ENCODE peak calls at places on chromosome 10, in seven cellular contexts. Y is GM23338, S is breast epithelium, U is RWPE2, F is cardiac muscle cell, N is fibroblast of pulmonary artery, D is endodermal cell. P is an unnamed sample.
A peak's percentile ranks its signal among the peaks of the same experiment; 100 is the strongest.

GRCh38 chr10:32882076-32882475 is 76.0 kb downstream of the ITGB1 start:
- DNase-seq in Y (peak; percentile 36), S (no peak), U (no peak), F (no peak), N (no peak), D (no peak), P (no peak)

GRCh38 chr10:30970760-30971460 is 60.8 kb downstream of the ZNF438 start:
- DNase-seq in Y (no peak), S (no peak), U (no peak), F (no peak), N (peak; percentile 48), D (no peak), P (no peak)

GRCh38 chr10:57338823-57339558 is 928.7 kb downstream of the IPMK start:
- DNase-seq in Y (peak; percentile 84), S (no peak), U (no peak), F (peak; percentile 48), N (peak; percentile 64), D (no peak), P (no peak)

GRCh38 chr10:87659571-87660483 is at the start of gene PAPSS2:
- DNase-seq in Y (peak; percentile 79), S (peak; percentile 59), U (peak; percentile 58), F (peak; percentile 65), N (peak; percentile 83), D (peak; percentile 86), P (peak; percentile 92)

GRCh38 chr10:35567951-35568350 is 37.2 kb upstream of the GJD4 start:
- DNase-seq in Y (no peak), S (no peak), U (no peak), F (no peak), N (no peak), D (no peak), P (no peak)

GRCh38 chr10:11864727-11865126 is 41.6 kb downstream of the PROSER2 start:
- DNase-seq in Y (no peak), S (no peak), U (no peak), F (no peak), N (no peak), D (no peak), P (peak; percentile 19)

GRCh38 chr10:7409045-7409731 is 1.6 kb downstream of the SFMBT2 start:
- DNase-seq in Y (peak; percentile 17), S (no peak), U (no peak), F (peak; percentile 25), N (peak; percentile 14), D (peak; percentile 79), P (no peak)

GRCh38 chr10:125006921-125007391 is 65.0 kb downstream of the ZRANB1 start:
- DNase-seq in Y (no peak), S (peak; percentile 19), U (peak; percentile 33), F (no peak), N (peak; percentile 29), D (no peak), P (peak; percentile 77)

GRCh38 chr10:34578468-34578867 is 236.6 kb downstream of the PARD3 start:
- DNase-seq in Y (no peak), S (no peak), U (no peak), F (no peak), N (no peak), D (no peak), P (no peak)

GRCh38 chr10:15738237-15738928 is 18.7 kb upstream of the ITGA8 start:
- DNase-seq in Y (no peak), S (no peak), U (no peak), F (no peak), N (peak; percentile 76), D (no peak), P (no peak)

GRCh38 chr10:106557951-106558733 is 606.4 kb downstream of the SORCS1 start:
- DNase-seq in Y (no peak), S (no peak), U (no peak), F (no peak), N (peak; percentile 54), D (no peak), P (no peak)

GRCh38 chr10:73910401-73910763 is 550 bp upstream of the PLAU start:
- DNase-seq in Y (no peak), S (no peak), U (no peak), F (peak; percentile 47), N (no peak), D (no peak), P (no peak)

GRCh38 chr10:111087331-111087756 is 10.5 kb downstream of the ADRA2A start:
- DNase-seq in Y (no peak), S (no peak), U (peak; percentile 9), F (no peak), N (no peak), D (no peak), P (no peak)

GRCh38 chr10:79166312-79166721 is 97.6 kb downstream of the ZMIZ1 start:
- DNase-seq in Y (no peak), S (no peak), U (no peak), F (no peak), N (no peak), D (no peak), P (no peak)

GRCh38 chr10:51297438-51297837 is 223.2 kb downstream of the PRKG1 start:
- DNase-seq in Y (no peak), S (no peak), U (no peak), F (no peak), N (peak; percentile 42), D (no peak), P (no peak)

GRCh38 chr10:19683965-19684364 is 132.3 kb upstream of the PLXDC2 start:
- DNase-seq in Y (peak; percentile 34), S (no peak), U (no peak), F (no peak), N (peak; percentile 11), D (no peak), P (no peak)
- TF ChIP-seq CTCF in Y (peak; percentile 57), S (no peak), U (no peak), F (peak; percentile 29), N (peak; percentile 12), D (peak; percentile 37), P (peak; percentile 53)

GRCh38 chr10:26483554-26483953 is 45.4 kb downstream of the APBB1IP start:
- DNase-seq in Y (no peak), S (no peak), U (no peak), F (no peak), N (no peak), D (no peak), P (no peak)

GRCh38 chr10:26479766-26480492 is 41.8 kb downstream of the APBB1IP start:
- DNase-seq in Y (no peak), S (no peak), U (no peak), F (no peak), N (no peak), D (no peak), P (no peak)

GRCh38 chr10:26478061-26478460 is 39.9 kb downstream of the APBB1IP start:
- DNase-seq in Y (no peak), S (no peak), U (no peak), F (no peak), N (no peak), D (no peak), P (no peak)

GRCh38 chr10:26481914-26482550 is 43.9 kb downstream of the APBB1IP start:
- DNase-seq in Y (no peak), S (no peak), U (no peak), F (no peak), N (no peak), D (no peak), P (no peak)

GRCh38 chr10:26480909-26481703 is 43.0 kb downstream of the APBB1IP start:
- DNase-seq in Y (no peak), S (no peak), U (no peak), F (no peak), N (no peak), D (no peak), P (no peak)
- TF ChIP-seq CTCF in Y (peak; percentile 28), S (no peak), U (no peak), F (no peak), N (no peak), D (peak; percentile 46), P (no peak)

GRCh38 chr10:52570490-52570889 is 202.1 kb downstream of the MBL2 start:
- DNase-seq in Y (no peak), S (no peak), U (no peak), F (no peak), N (no peak), D (no peak), P (no peak)

GRCh38 chr10:52568309-52568708 is 204.3 kb downstream of the MBL2 start:
- DNase-seq in Y (no peak), S (no peak), U (no peak), F (no peak), N (no peak), D (no peak), P (no peak)

GRCh38 chr10:52563361-52563760 is 209.2 kb downstream of the MBL2 start:
- DNase-seq in Y (no peak), S (no peak), U (no peak), F (no peak), N (peak; percentile 21), D (no peak), P (no peak)

GRCh38 chr10:52567247-52567580 is 205.4 kb downstream of the MBL2 start:
- DNase-seq in Y (no peak), S (no peak), U (no peak), F (no peak), N (no peak), D (no peak), P (no peak)

DNA sequence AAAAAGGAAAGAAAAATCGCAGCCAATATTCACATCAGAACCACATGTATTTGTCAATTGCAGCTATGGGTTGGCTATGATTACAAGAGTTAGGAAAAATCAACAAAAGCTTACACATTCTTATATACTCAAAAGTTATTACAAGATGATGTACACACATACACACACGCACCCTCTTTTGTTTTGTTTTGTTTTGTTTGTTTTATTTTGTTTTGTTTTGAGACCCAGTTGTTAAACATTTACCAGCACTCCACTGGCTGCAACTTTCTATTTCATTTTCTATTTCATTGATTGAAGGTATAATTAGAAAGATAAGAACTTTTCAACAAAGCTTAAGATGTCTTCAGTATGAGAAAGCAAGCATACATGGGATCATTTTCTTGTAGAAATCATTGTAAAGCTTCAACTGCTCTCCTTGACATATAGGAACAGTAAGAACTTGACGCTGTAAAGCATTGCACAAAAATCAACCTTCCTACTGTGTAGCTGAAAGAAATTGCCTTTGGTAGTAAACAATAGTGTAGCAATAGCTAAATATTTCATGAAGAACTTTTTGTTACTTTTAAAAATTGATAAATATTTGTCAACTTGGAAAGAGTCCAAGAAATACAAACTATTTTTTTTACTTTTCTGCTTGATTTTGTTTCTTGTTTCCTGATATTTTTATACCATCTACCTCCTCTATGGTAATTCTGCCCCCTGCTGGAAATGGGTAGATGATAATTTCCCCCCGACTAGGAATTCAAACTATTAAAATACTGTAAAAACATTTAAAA is 205.9 kb downstream of the MBL2 start:
- DNase-seq in Y (peak; percentile 73), S (no peak), U (no peak), F (peak; percentile 27), N (peak; percentile 81), D (no peak), P (no peak)
- TF ChIP-seq CTCF in Y (peak; percentile 53), S (no peak), U (peak; percentile 90), F (peak; percentile 66), N (peak; percentile 69), D (peak; percentile 89), P (peak; percentile 93)

DNA sequence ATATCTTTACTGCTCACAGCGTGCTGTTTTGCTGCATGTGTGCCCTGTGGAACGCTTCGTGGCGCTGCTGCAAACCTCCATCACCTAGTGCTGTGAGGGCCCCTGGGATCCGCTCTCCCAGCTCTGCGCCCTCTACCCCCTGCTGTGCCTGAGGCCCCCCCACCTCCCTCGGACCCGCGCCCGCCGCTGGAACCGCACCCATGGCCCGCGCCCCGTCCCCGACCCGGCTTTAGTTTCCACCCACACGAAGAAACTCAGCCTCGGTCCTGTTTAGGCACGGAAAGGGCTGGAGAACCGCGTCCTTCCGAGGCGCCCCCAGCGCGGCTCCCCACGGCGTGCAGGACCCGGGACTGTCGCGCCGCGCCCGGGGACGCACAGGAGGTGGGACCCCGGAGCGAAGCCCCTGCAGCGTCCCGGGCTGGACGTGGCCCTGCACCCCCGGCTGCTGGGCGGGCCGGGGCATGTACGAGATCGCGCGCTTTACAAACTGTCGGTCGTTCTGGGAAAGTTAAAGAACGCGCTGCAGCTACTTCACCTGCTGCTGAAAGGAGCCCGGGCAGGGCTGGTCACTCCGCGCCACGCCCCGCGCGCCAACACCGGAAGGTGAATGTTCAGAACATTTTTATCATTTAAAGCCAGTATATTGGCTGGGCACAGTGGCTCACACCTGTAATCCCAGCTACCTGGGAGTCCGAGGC is 54.3 kb downstream of the BMS1 start:
- DNase-seq in Y (peak; percentile 62), S (no peak), U (no peak), F (peak; percentile 36), N (peak; percentile 29), D (no peak), P (no peak)
- TF ChIP-seq CTCF in Y (peak; percentile 7), S (no peak), U (no peak), F (peak; percentile 16), N (peak; percentile 24), D (no peak), P (no peak)